ENCODE peak calls at places on chromosomes 4 and X, in seven cellular contexts. One of them, this sample, is unnamed.

GRCh38 chrX:24341795-24342194 is 18.6 kb upstream of the SUPT20HL1 start:
- DNase-seq in IMR-90: peak; percentile 81
- DNase-seq in trophoblast cell: no peak
- DNase-seq in mesenchymal stem cell: peak; percentile 78
- DNase-seq in neuronal stem cell: no peak
- DNase-seq in mesendoderm: no peak
- DNase-seq in H9: no peak
- DNase-seq in this sample: no peak

GRCh38 chr4:132071815-132072214 is 1077.3 kb upstream of the PCDH10 start:
- DNase-seq in IMR-90: peak; percentile 75
- DNase-seq in trophoblast cell: no peak
- DNase-seq in mesenchymal stem cell: peak; percentile 9
- DNase-seq in neuronal stem cell: no peak
- DNase-seq in mesendoderm: no peak
- DNase-seq in H9: no peak
- DNase-seq in this sample: no peak

GRCh38 chrX:79161655-79162054 is 17.2 kb downstream of the GPR174 start:
- DNase-seq in IMR-90: no peak
- DNase-seq in trophoblast cell: no peak
- DNase-seq in mesenchymal stem cell: no peak
- DNase-seq in neuronal stem cell: no peak
- DNase-seq in mesendoderm: no peak
- DNase-seq in H9: no peak
- DNase-seq in this sample: no peak

GRCh38 chr4:6367313-6367945 is 97.8 kb downstream of the WFS1 start:
- DNase-seq in IMR-90: no peak
- DNase-seq in trophoblast cell: no peak
- DNase-seq in mesenchymal stem cell: no peak
- DNase-seq in neuronal stem cell: no peak
- DNase-seq in mesendoderm: peak; percentile 93
- DNase-seq in H9: peak; percentile 63
- DNase-seq in this sample: no peak

GRCh38 chrX:129529685-129530281 is 6.5 kb upstream of the SMARCA1 start:
- DNase-seq in IMR-90: peak; percentile 50
- DNase-seq in trophoblast cell: no peak
- DNase-seq in mesenchymal stem cell: no peak
- DNase-seq in neuronal stem cell: no peak
- DNase-seq in mesendoderm: no peak
- DNase-seq in H9: no peak
- DNase-seq in this sample: no peak

GRCh38 chrX:109964390-109964789 is 38.5 kb upstream of the TMEM164 start:
- DNase-seq in IMR-90: no peak
- DNase-seq in trophoblast cell: no peak
- DNase-seq in mesenchymal stem cell: no peak
- DNase-seq in neuronal stem cell: no peak
- DNase-seq in mesendoderm: no peak
- DNase-seq in H9: no peak
- DNase-seq in this sample: no peak

GRCh38 chr4:83189631-83190136 is 75.2 kb upstream of the PLAC8 start:
- DNase-seq in IMR-90: no peak
- DNase-seq in trophoblast cell: peak; percentile 26
- DNase-seq in mesenchymal stem cell: no peak
- DNase-seq in neuronal stem cell: peak; percentile 23
- DNase-seq in mesendoderm: no peak
- DNase-seq in H9: peak; percentile 36
- DNase-seq in this sample: no peak

GRCh38 chr4:54660145-54660535 is 2.4 kb downstream of the KIT start:
- DNase-seq in IMR-90: no peak
- DNase-seq in trophoblast cell: no peak
- DNase-seq in mesenchymal stem cell: no peak
- DNase-seq in neuronal stem cell: no peak
- DNase-seq in mesendoderm: no peak
- DNase-seq in H9: no peak
- DNase-seq in this sample: no peak

GRCh38 chr4:188041721-188042120 is 46.1 kb downstream of the ZFP42 start:
- DNase-seq in IMR-90: no peak
- DNase-seq in trophoblast cell: peak; percentile 41
- DNase-seq in mesenchymal stem cell: no peak
- DNase-seq in neuronal stem cell: no peak
- DNase-seq in mesendoderm: no peak
- DNase-seq in H9: no peak
- DNase-seq in this sample: no peak

GRCh38 chrX:53223955-53224859 is 800 bp downstream of the KDM5C start:
- DNase-seq in IMR-90: peak; percentile 85
- DNase-seq in trophoblast cell: peak; percentile 40
- DNase-seq in mesenchymal stem cell: peak; percentile 50
- DNase-seq in neuronal stem cell: no peak
- DNase-seq in mesendoderm: peak; percentile 18
- DNase-seq in H9: no peak
- DNase-seq in this sample: no peak

GRCh38 chrX:119186763-119187162 is 49.3 kb upstream of the PGRMC1 start:
- DNase-seq in IMR-90: no peak
- DNase-seq in trophoblast cell: no peak
- DNase-seq in mesenchymal stem cell: no peak
- DNase-seq in neuronal stem cell: no peak
- DNase-seq in mesendoderm: no peak
- DNase-seq in H9: no peak
- DNase-seq in this sample: no peak

GRCh38 chrX:136953867-136954787 is 73.6 kb upstream of the RBMX start:
- DNase-seq in IMR-90: peak; percentile 67
- DNase-seq in trophoblast cell: peak; percentile 73
- DNase-seq in mesenchymal stem cell: peak; percentile 69
- DNase-seq in neuronal stem cell: peak; percentile 45
- DNase-seq in mesendoderm: peak; percentile 68
- DNase-seq in H9: peak; percentile 63
- DNase-seq in this sample: peak; percentile 21

GRCh38 chrX:129695535-129695934 is 40.8 kb upstream of the APLN start:
- DNase-seq in IMR-90: no peak
- DNase-seq in trophoblast cell: no peak
- DNase-seq in mesenchymal stem cell: no peak
- DNase-seq in neuronal stem cell: no peak
- DNase-seq in mesendoderm: no peak
- DNase-seq in H9: no peak
- DNase-seq in this sample: no peak

GRCh38 chrX:134171661-134172587 is 65.1 kb upstream of the CCDC160 start:
- DNase-seq in IMR-90: no peak
- DNase-seq in trophoblast cell: peak; percentile 10
- DNase-seq in mesenchymal stem cell: peak; percentile 6
- DNase-seq in neuronal stem cell: no peak
- DNase-seq in mesendoderm: peak; percentile 84
- DNase-seq in H9: peak; percentile 43
- DNase-seq in this sample: no peak

GRCh38 chr4:15294202-15294601 is 133.6 kb upstream of the C1QTNF7 start:
- DNase-seq in IMR-90: no peak
- DNase-seq in trophoblast cell: no peak
- DNase-seq in mesenchymal stem cell: no peak
- DNase-seq in neuronal stem cell: no peak
- DNase-seq in mesendoderm: peak; percentile 43
- DNase-seq in H9: no peak
- DNase-seq in this sample: no peak

GRCh38 chr4:8125526-8126056 is 33.0 kb downstream of the ABLIM2 start:
- DNase-seq in IMR-90: no peak
- DNase-seq in trophoblast cell: no peak
- DNase-seq in mesenchymal stem cell: no peak
- DNase-seq in neuronal stem cell: no peak
- DNase-seq in mesendoderm: no peak
- DNase-seq in H9: no peak
- DNase-seq in this sample: no peak
- H4K8ac ChIP-seq in IMR-90: no peak overlapping the region
- H4K8ac ChIP-seq in trophoblast cell: no peak overlapping the region
- H4K8ac ChIP-seq in mesenchymal stem cell: no peak overlapping the region
- H4K8ac ChIP-seq in neuronal stem cell: no peak overlapping the region
- H4K8ac ChIP-seq in mesendoderm: no peak overlapping the region
- H4K8ac ChIP-seq in H9: no peak overlapping the region
- H4K8ac ChIP-seq in this sample: peak overlapping the region; percentile 53

DNA sequence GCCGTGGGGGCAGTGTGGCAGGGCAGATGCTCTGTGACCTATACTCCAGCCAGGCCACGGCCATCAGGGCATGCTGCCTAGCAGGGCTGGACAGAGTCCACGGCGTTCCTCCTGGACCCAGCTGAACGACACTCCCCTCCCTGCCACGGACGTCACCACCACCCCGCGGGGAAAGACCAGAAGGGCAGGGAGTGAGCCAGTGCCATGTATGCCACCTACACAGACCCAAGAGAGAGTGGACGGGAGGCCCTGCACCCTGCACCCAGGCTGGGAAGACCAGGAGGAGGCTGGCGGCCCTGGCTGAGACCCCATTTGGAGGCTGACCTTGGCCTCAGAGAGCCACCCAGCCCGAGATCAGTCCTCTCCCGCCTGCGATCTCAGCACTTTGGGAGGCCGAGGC is 101.9 kb downstream of the FAM53A start:
- DNase-seq in IMR-90: no peak
- DNase-seq in trophoblast cell: no peak
- DNase-seq in mesenchymal stem cell: no peak
- DNase-seq in neuronal stem cell: no peak
- DNase-seq in mesendoderm: no peak
- DNase-seq in H9: no peak
- DNase-seq in this sample: no peak
- H3K9ac ChIP-seq in IMR-90: no peak overlapping the region
- H3K9ac ChIP-seq in trophoblast cell: no peak overlapping the region
- H3K9ac ChIP-seq in mesenchymal stem cell: no peak overlapping the region
- H3K9ac ChIP-seq in neuronal stem cell: peak overlapping the region; percentile 50
- H3K9ac ChIP-seq in mesendoderm: no peak overlapping the region
- H3K9ac ChIP-seq in H9: no peak overlapping the region
- H3K9ac ChIP-seq in this sample: no peak overlapping the region

DNA sequence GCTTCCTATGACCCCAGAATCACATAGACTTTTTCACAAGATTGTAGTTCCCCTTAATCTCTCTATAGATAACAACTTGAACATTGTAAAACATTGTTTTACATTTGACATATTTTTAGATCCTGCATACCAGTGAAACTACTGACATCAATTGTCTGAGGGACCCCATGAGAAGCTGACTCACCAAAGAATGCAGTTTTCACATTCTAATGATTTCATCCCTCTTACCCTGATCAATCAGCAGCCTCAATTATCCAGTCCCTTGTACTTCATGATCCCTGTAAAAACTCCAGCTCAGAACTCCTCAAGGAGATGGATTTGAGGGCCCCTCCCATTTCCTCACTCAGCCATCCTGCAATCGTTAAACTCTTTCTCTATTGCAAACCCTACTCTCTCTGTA is 411.0 kb upstream of the NDST3 start:
- DNase-seq in IMR-90: no peak
- DNase-seq in trophoblast cell: no peak
- DNase-seq in mesenchymal stem cell: peak; percentile 10
- DNase-seq in neuronal stem cell: no peak
- DNase-seq in mesendoderm: peak; percentile 25
- DNase-seq in H9: no peak
- DNase-seq in this sample: no peak
- H4K8ac ChIP-seq in IMR-90: no peak overlapping the region
- H4K8ac ChIP-seq in trophoblast cell: no peak overlapping the region
- H4K8ac ChIP-seq in mesenchymal stem cell: no peak overlapping the region
- H4K8ac ChIP-seq in neuronal stem cell: no peak overlapping the region
- H4K8ac ChIP-seq in mesendoderm: no peak overlapping the region
- H4K8ac ChIP-seq in H9: no peak overlapping the region
- H4K8ac ChIP-seq in this sample: no peak overlapping the region

DNA sequence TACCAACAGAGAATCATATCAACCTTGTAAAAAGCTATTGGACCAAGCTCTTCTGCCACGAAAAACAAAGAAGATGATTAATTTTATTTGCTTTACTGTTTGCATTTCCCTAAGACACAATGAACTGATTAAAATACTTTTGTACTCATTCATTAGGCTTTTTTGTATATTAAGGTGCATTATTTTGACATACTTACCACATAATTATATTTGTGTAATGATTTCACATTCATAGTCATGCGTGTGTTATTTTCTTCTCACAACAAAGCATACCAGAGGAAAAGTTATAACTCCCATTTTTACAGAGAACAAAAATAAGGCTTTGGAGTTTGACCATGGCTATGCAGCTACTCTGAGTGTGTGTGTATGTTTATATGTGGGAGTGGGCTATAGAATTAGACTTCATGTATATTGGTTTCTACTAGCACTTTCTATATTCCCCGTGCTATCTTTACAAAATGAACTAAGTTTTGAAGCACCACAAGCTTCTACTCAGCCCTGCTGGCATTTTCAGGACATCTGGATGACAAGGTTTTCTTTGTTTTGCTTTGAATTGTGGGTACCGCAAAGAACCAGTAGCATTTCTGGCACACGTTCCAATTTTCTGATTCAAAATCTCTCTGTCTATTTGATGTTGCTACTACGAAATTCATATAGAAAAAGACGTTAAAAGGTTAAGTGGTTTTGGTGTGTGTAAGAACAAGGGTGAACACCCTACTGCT is 10.9 kb upstream of the FGF5 start:
- DNase-seq in IMR-90: peak; percentile 58
- DNase-seq in trophoblast cell: no peak
- DNase-seq in mesenchymal stem cell: no peak
- DNase-seq in neuronal stem cell: no peak
- DNase-seq in mesendoderm: no peak
- DNase-seq in H9: no peak
- DNase-seq in this sample: no peak
- H3K9ac ChIP-seq in IMR-90: no peak overlapping the region
- H3K9ac ChIP-seq in trophoblast cell: no peak overlapping the region
- H3K9ac ChIP-seq in mesenchymal stem cell: peak overlapping the region; percentile 12
- H3K9ac ChIP-seq in neuronal stem cell: no peak overlapping the region
- H3K9ac ChIP-seq in mesendoderm: no peak overlapping the region
- H3K9ac ChIP-seq in H9: no peak overlapping the region
- H3K9ac ChIP-seq in this sample: no peak overlapping the region

GRCh38 chr4:78585633-78586032 is 34.1 kb downstream of the ANXA3 start:
- DNase-seq in IMR-90: peak; percentile 86
- DNase-seq in trophoblast cell: no peak
- DNase-seq in mesenchymal stem cell: peak; percentile 15
- DNase-seq in neuronal stem cell: no peak
- DNase-seq in mesendoderm: no peak
- DNase-seq in H9: no peak
- DNase-seq in this sample: no peak

GRCh38 chr4:78584863-78585576 is 33.5 kb downstream of the ANXA3 start:
- DNase-seq in IMR-90: peak; percentile 57
- DNase-seq in trophoblast cell: no peak
- DNase-seq in mesenchymal stem cell: peak; percentile 15
- DNase-seq in neuronal stem cell: no peak
- DNase-seq in mesendoderm: no peak
- DNase-seq in H9: no peak
- DNase-seq in this sample: no peak

GRCh38 chr4:78578674-78579430 is 27.3 kb downstream of the ANXA3 start:
- DNase-seq in IMR-90: no peak
- DNase-seq in trophoblast cell: no peak
- DNase-seq in mesenchymal stem cell: no peak
- DNase-seq in neuronal stem cell: no peak
- DNase-seq in mesendoderm: no peak
- DNase-seq in H9: no peak
- DNase-seq in this sample: no peak

DNA sequence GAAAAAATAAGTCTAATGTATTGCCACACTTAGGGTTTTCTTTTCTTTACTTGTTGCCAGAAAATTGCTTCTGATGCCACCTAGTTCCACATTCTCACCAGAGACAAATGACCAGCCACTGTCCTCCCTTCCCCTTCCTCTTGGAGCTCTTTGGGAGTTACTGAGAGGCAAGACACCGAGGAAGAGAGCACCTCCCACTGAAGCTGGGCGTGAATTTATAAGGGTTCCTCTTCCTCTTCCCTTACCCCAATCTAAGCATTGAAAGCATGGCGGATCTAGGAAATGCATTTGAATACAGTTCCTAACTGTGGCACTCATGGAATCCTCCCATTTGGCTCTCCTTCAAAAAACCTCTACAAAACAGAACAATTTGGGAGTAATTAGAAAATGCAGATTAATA is 30.1 kb downstream of the ANXA3 start:
- DNase-seq in IMR-90: no peak
- DNase-seq in trophoblast cell: no peak
- DNase-seq in mesenchymal stem cell: no peak
- DNase-seq in neuronal stem cell: no peak
- DNase-seq in mesendoderm: no peak
- DNase-seq in H9: no peak
- DNase-seq in this sample: no peak
- H4K8ac ChIP-seq in IMR-90: no peak overlapping the region
- H4K8ac ChIP-seq in trophoblast cell: no peak overlapping the region
- H4K8ac ChIP-seq in mesenchymal stem cell: no peak overlapping the region
- H4K8ac ChIP-seq in neuronal stem cell: no peak overlapping the region
- H4K8ac ChIP-seq in mesendoderm: no peak overlapping the region
- H4K8ac ChIP-seq in H9: no peak overlapping the region
- H4K8ac ChIP-seq in this sample: no peak overlapping the region

GRCh38 chr4:13445841-13446790 is 38.0 kb downstream of the RAB28 start:
- DNase-seq in IMR-90: no peak
- DNase-seq in trophoblast cell: no peak
- DNase-seq in mesenchymal stem cell: no peak
- DNase-seq in neuronal stem cell: peak; percentile 43
- DNase-seq in mesendoderm: peak; percentile 91
- DNase-seq in H9: peak; percentile 73
- DNase-seq in this sample: no peak
- H3K9ac ChIP-seq in IMR-90: no peak overlapping the region
- H3K9ac ChIP-seq in trophoblast cell: peak overlapping the region; percentile 76
- H3K9ac ChIP-seq in mesenchymal stem cell: no peak overlapping the region
- H3K9ac ChIP-seq in neuronal stem cell: peak overlapping the region; percentile 85
- H3K9ac ChIP-seq in mesendoderm: peak overlapping the region; percentile 71
- H3K9ac ChIP-seq in H9: peak overlapping the region; percentile 44
- H3K9ac ChIP-seq in this sample: no peak overlapping the region

This sample was measured in H1.